ENCODE peak calls at places on chromosome 4, in seven cellular contexts. One of them, this sample, is unnamed.

GRCh38 chr4:3766207-3766790 is at the start of gene ADRA2C:
- DNase-seq in H4: no peak
- DNase-seq in caudate nucleus: peak
- DNase-seq in right lobe of liver: no peak
- DNase-seq in activated naive CD4-positive, alpha-beta T cell treated with anti-CD3 and anti-CD28 coated beads for 36 hours: no peak
- DNase-seq in T-helper 1 cell: no peak
- DNase-seq in stimulated activated naive CD8-positive, alpha-beta T cell treated with anti-CD3 and anti-CD28 coated beads, Interleukin-15, Interleukin-2, amounts not matched to agents 100 U/mL and 50 U/mL, for 24 hours: peak
- DNase-seq in this sample: no peak

GRCh38 chr4:33054656-33055055 is 2334.5 kb downstream of the PCDH7 start:
- DNase-seq in H4: no peak
- DNase-seq in caudate nucleus: no peak
- DNase-seq in right lobe of liver: no peak
- DNase-seq in activated naive CD4-positive, alpha-beta T cell treated with anti-CD3 and anti-CD28 coated beads for 36 hours: no peak
- DNase-seq in T-helper 1 cell: no peak
- DNase-seq in stimulated activated naive CD8-positive, alpha-beta T cell treated with anti-CD3 and anti-CD28 coated beads, Interleukin-15, Interleukin-2, amounts not matched to agents 100 U/mL and 50 U/mL, for 24 hours: no peak
- DNase-seq in this sample: no peak

GRCh38 chr4:71634364-71634763 is 149.5 kb downstream of the GC start:
- DNase-seq in H4: no peak
- DNase-seq in caudate nucleus: no peak
- DNase-seq in right lobe of liver: no peak
- DNase-seq in activated naive CD4-positive, alpha-beta T cell treated with anti-CD3 and anti-CD28 coated beads for 36 hours: no peak
- DNase-seq in T-helper 1 cell: no peak
- DNase-seq in stimulated activated naive CD8-positive, alpha-beta T cell treated with anti-CD3 and anti-CD28 coated beads, Interleukin-15, Interleukin-2, amounts not matched to agents 100 U/mL and 50 U/mL, for 24 hours: no peak
- DNase-seq in this sample: no peak

GRCh38 chr4:143372093-143372915 is 35.6 kb downstream of the GAB1 start:
- DNase-seq in H4: no peak
- DNase-seq in caudate nucleus: no peak
- DNase-seq in right lobe of liver: no peak
- DNase-seq in activated naive CD4-positive, alpha-beta T cell treated with anti-CD3 and anti-CD28 coated beads for 36 hours: no peak
- DNase-seq in T-helper 1 cell: no peak
- DNase-seq in stimulated activated naive CD8-positive, alpha-beta T cell treated with anti-CD3 and anti-CD28 coated beads, Interleukin-15, Interleukin-2, amounts not matched to agents 100 U/mL and 50 U/mL, for 24 hours: no peak
- DNase-seq in this sample: no peak

GRCh38 chr4:91064157-91064853 is 937.1 kb downstream of the CCSER1 start:
- DNase-seq in H4: peak
- DNase-seq in caudate nucleus: no peak
- DNase-seq in right lobe of liver: no peak
- DNase-seq in activated naive CD4-positive, alpha-beta T cell treated with anti-CD3 and anti-CD28 coated beads for 36 hours: no peak
- DNase-seq in T-helper 1 cell: no peak
- DNase-seq in stimulated activated naive CD8-positive, alpha-beta T cell treated with anti-CD3 and anti-CD28 coated beads, Interleukin-15, Interleukin-2, amounts not matched to agents 100 U/mL and 50 U/mL, for 24 hours: no peak
- DNase-seq in this sample: no peak

GRCh38 chr4:159209249-159209648 is 106.4 kb downstream of the RAPGEF2 start:
- DNase-seq in H4: no peak
- DNase-seq in caudate nucleus: no peak
- DNase-seq in right lobe of liver: no peak
- DNase-seq in activated naive CD4-positive, alpha-beta T cell treated with anti-CD3 and anti-CD28 coated beads for 36 hours: no peak
- DNase-seq in T-helper 1 cell: no peak
- DNase-seq in stimulated activated naive CD8-positive, alpha-beta T cell treated with anti-CD3 and anti-CD28 coated beads, Interleukin-15, Interleukin-2, amounts not matched to agents 100 U/mL and 50 U/mL, for 24 hours: no peak
- DNase-seq in this sample: no peak

GRCh38 chr4:16532240-16532990 is 306.1 kb upstream of the TAPT1 start:
- DNase-seq in H4: peak
- DNase-seq in caudate nucleus: no peak
- DNase-seq in right lobe of liver: no peak
- DNase-seq in activated naive CD4-positive, alpha-beta T cell treated with anti-CD3 and anti-CD28 coated beads for 36 hours: no peak
- DNase-seq in T-helper 1 cell: no peak
- DNase-seq in stimulated activated naive CD8-positive, alpha-beta T cell treated with anti-CD3 and anti-CD28 coated beads, Interleukin-15, Interleukin-2, amounts not matched to agents 100 U/mL and 50 U/mL, for 24 hours: no peak
- DNase-seq in this sample: no peak

GRCh38 chr4:61239250-61239649 is 39.1 kb downstream of the ADGRL3 start:
- DNase-seq in H4: no peak
- DNase-seq in caudate nucleus: no peak
- DNase-seq in right lobe of liver: no peak
- DNase-seq in activated naive CD4-positive, alpha-beta T cell treated with anti-CD3 and anti-CD28 coated beads for 36 hours: no peak
- DNase-seq in T-helper 1 cell: no peak
- DNase-seq in stimulated activated naive CD8-positive, alpha-beta T cell treated with anti-CD3 and anti-CD28 coated beads, Interleukin-15, Interleukin-2, amounts not matched to agents 100 U/mL and 50 U/mL, for 24 hours: no peak
- DNase-seq in this sample: no peak

GRCh38 chr4:163462556-163462955 is 11.0 kb downstream of the TKTL2 start:
- DNase-seq in H4: no peak
- DNase-seq in caudate nucleus: no peak
- DNase-seq in right lobe of liver: no peak
- DNase-seq in activated naive CD4-positive, alpha-beta T cell treated with anti-CD3 and anti-CD28 coated beads for 36 hours: no peak
- DNase-seq in T-helper 1 cell: no peak
- DNase-seq in stimulated activated naive CD8-positive, alpha-beta T cell treated with anti-CD3 and anti-CD28 coated beads, Interleukin-15, Interleukin-2, amounts not matched to agents 100 U/mL and 50 U/mL, for 24 hours: no peak
- DNase-seq in this sample: no peak

GRCh38 chr4:69748176-69748575 is 12.2 kb downstream of the SULT1B1 start:
- DNase-seq in H4: no peak
- DNase-seq in caudate nucleus: no peak
- DNase-seq in right lobe of liver: no peak
- DNase-seq in activated naive CD4-positive, alpha-beta T cell treated with anti-CD3 and anti-CD28 coated beads for 36 hours: no peak
- DNase-seq in T-helper 1 cell: no peak
- DNase-seq in stimulated activated naive CD8-positive, alpha-beta T cell treated with anti-CD3 and anti-CD28 coated beads, Interleukin-15, Interleukin-2, amounts not matched to agents 100 U/mL and 50 U/mL, for 24 hours: no peak
- DNase-seq in this sample: no peak

GRCh38 chr4:52265781-52266525 is 214.8 kb downstream of the SPATA18 start:
- DNase-seq in H4: no peak
- DNase-seq in caudate nucleus: no peak
- DNase-seq in right lobe of liver: no peak
- DNase-seq in activated naive CD4-positive, alpha-beta T cell treated with anti-CD3 and anti-CD28 coated beads for 36 hours: no peak
- DNase-seq in T-helper 1 cell: no peak
- DNase-seq in stimulated activated naive CD8-positive, alpha-beta T cell treated with anti-CD3 and anti-CD28 coated beads, Interleukin-15, Interleukin-2, amounts not matched to agents 100 U/mL and 50 U/mL, for 24 hours: no peak
- DNase-seq in this sample: no peak

GRCh38 chr4:128571747-128572146 is 237.8 kb upstream of the JADE1 start:
- DNase-seq in H4: peak
- DNase-seq in caudate nucleus: no peak
- DNase-seq in right lobe of liver: no peak
- DNase-seq in activated naive CD4-positive, alpha-beta T cell treated with anti-CD3 and anti-CD28 coated beads for 36 hours: no peak
- DNase-seq in T-helper 1 cell: no peak
- DNase-seq in stimulated activated naive CD8-positive, alpha-beta T cell treated with anti-CD3 and anti-CD28 coated beads, Interleukin-15, Interleukin-2, amounts not matched to agents 100 U/mL and 50 U/mL, for 24 hours: no peak
- DNase-seq in this sample: no peak